ENCODE peak calls at places on chromosomes 13 and 19, in eight cellular contexts. One of them, this sample, is unnamed.

GRCh38 chr19:15124572-15125231 is 17.5 kb downstream of the SYDE1 start:
- DNase-seq in stimulated activated naive CD4-positive, alpha-beta T cell treated with Interleukin-2 at 50 U/mL for 16 hours: no peak
- DNase-seq in psoas muscle: no peak
- DNase-seq in stimulated activated CD8-positive, alpha-beta memory T cell treated with anti-CD3 and anti-CD28 coated beads, Interleukin-15, amount 100 ng/mL, for 48 hours: no peak
- DNase-seq in anterior cingulate cortex: no peak
- DNase-seq in uterus: no peak
- DNase-seq in gastrocnemius medialis: no peak
- DNase-seq in GM12892: peak; percentile 28
- DNase-seq in this sample: no peak

GRCh38 chr13:84896128-84896527 is 903.1 kb downstream of the SLITRK6 start:
- DNase-seq in stimulated activated naive CD4-positive, alpha-beta T cell treated with Interleukin-2 at 50 U/mL for 16 hours: no peak
- DNase-seq in psoas muscle: no peak
- DNase-seq in stimulated activated CD8-positive, alpha-beta memory T cell treated with anti-CD3 and anti-CD28 coated beads, Interleukin-15, amount 100 ng/mL, for 48 hours: no peak
- DNase-seq in anterior cingulate cortex: no peak
- DNase-seq in uterus: no peak
- DNase-seq in gastrocnemius medialis: no peak
- DNase-seq in GM12892: no peak
- DNase-seq in this sample: peak; percentile 1

GRCh38 chr13:57820924-57821323 is 189.4 kb downstream of the PCDH17 start:
- DNase-seq in stimulated activated naive CD4-positive, alpha-beta T cell treated with Interleukin-2 at 50 U/mL for 16 hours: no peak
- DNase-seq in psoas muscle: no peak
- DNase-seq in stimulated activated CD8-positive, alpha-beta memory T cell treated with anti-CD3 and anti-CD28 coated beads, Interleukin-15, amount 100 ng/mL, for 48 hours: no peak
- DNase-seq in anterior cingulate cortex: no peak
- DNase-seq in uterus: no peak
- DNase-seq in gastrocnemius medialis: no peak
- DNase-seq in GM12892: no peak
- DNase-seq in this sample: no peak

GRCh38 chr19:19368087-19368486 is 37.4 kb upstream of the GATAD2A start:
- DNase-seq in stimulated activated naive CD4-positive, alpha-beta T cell treated with Interleukin-2 at 50 U/mL for 16 hours: no peak
- DNase-seq in psoas muscle: no peak
- DNase-seq in stimulated activated CD8-positive, alpha-beta memory T cell treated with anti-CD3 and anti-CD28 coated beads, Interleukin-15, amount 100 ng/mL, for 48 hours: no peak
- DNase-seq in anterior cingulate cortex: no peak
- DNase-seq in uterus: no peak
- DNase-seq in gastrocnemius medialis: no peak
- DNase-seq in GM12892: no peak
- DNase-seq in this sample: no peak

GRCh38 chr13:112997188-112998135 is 28.4 kb downstream of the MCF2L start:
- DNase-seq in stimulated activated naive CD4-positive, alpha-beta T cell treated with Interleukin-2 at 50 U/mL for 16 hours: no peak
- DNase-seq in psoas muscle: no peak
- DNase-seq in stimulated activated CD8-positive, alpha-beta memory T cell treated with anti-CD3 and anti-CD28 coated beads, Interleukin-15, amount 100 ng/mL, for 48 hours: no peak
- DNase-seq in anterior cingulate cortex: no peak
- DNase-seq in uterus: no peak
- DNase-seq in gastrocnemius medialis: no peak
- DNase-seq in GM12892: no peak
- DNase-seq in this sample: no peak

GRCh38 chr19:41530761-41531301 is 45.1 kb upstream of the CEACAM21 start:
- DNase-seq in stimulated activated naive CD4-positive, alpha-beta T cell treated with Interleukin-2 at 50 U/mL for 16 hours: no peak
- DNase-seq in psoas muscle: no peak
- DNase-seq in stimulated activated CD8-positive, alpha-beta memory T cell treated with anti-CD3 and anti-CD28 coated beads, Interleukin-15, amount 100 ng/mL, for 48 hours: no peak
- DNase-seq in anterior cingulate cortex: no peak
- DNase-seq in uterus: no peak
- DNase-seq in gastrocnemius medialis: peak; percentile 24
- DNase-seq in GM12892: no peak
- DNase-seq in this sample: no peak

GRCh38 chr19:35712529-35712909 is 5.3 kb upstream of the KMT2B start:
- DNase-seq in stimulated activated naive CD4-positive, alpha-beta T cell treated with Interleukin-2 at 50 U/mL for 16 hours: peak; percentile 49
- DNase-seq in psoas muscle: no peak
- DNase-seq in stimulated activated CD8-positive, alpha-beta memory T cell treated with anti-CD3 and anti-CD28 coated beads, Interleukin-15, amount 100 ng/mL, for 48 hours: peak; percentile 62
- DNase-seq in anterior cingulate cortex: no peak
- DNase-seq in uterus: no peak
- DNase-seq in gastrocnemius medialis: no peak
- DNase-seq in GM12892: no peak
- DNase-seq in this sample: no peak

GRCh38 chr13:113357529-113357928 is 6.4 kb downstream of the GRTP1 start:
- DNase-seq in stimulated activated naive CD4-positive, alpha-beta T cell treated with Interleukin-2 at 50 U/mL for 16 hours: no peak
- DNase-seq in psoas muscle: no peak
- DNase-seq in stimulated activated CD8-positive, alpha-beta memory T cell treated with anti-CD3 and anti-CD28 coated beads, Interleukin-15, amount 100 ng/mL, for 48 hours: no peak
- DNase-seq in anterior cingulate cortex: no peak
- DNase-seq in uterus: no peak
- DNase-seq in gastrocnemius medialis: peak; percentile 1
- DNase-seq in GM12892: no peak
- DNase-seq in this sample: no peak

GRCh38 chr19:5585461-5586299 is 17.9 kb upstream of the TINCR start:
- DNase-seq in stimulated activated naive CD4-positive, alpha-beta T cell treated with Interleukin-2 at 50 U/mL for 16 hours: peak; percentile 28
- DNase-seq in psoas muscle: no peak
- DNase-seq in stimulated activated CD8-positive, alpha-beta memory T cell treated with anti-CD3 and anti-CD28 coated beads, Interleukin-15, amount 100 ng/mL, for 48 hours: peak; percentile 40
- DNase-seq in anterior cingulate cortex: peak; percentile 39
- DNase-seq in uterus: no peak
- DNase-seq in gastrocnemius medialis: no peak
- DNase-seq in GM12892: no peak
- DNase-seq in this sample: no peak

GRCh38 chr19:18167975-18168645 is 5.5 kb upstream of the IFI30 start:
- DNase-seq in stimulated activated naive CD4-positive, alpha-beta T cell treated with Interleukin-2 at 50 U/mL for 16 hours: peak; percentile 43
- DNase-seq in psoas muscle: no peak
- DNase-seq in stimulated activated CD8-positive, alpha-beta memory T cell treated with anti-CD3 and anti-CD28 coated beads, Interleukin-15, amount 100 ng/mL, for 48 hours: no peak
- DNase-seq in anterior cingulate cortex: no peak
- DNase-seq in uterus: no peak
- DNase-seq in gastrocnemius medialis: peak; percentile 23
- DNase-seq in GM12892: peak; percentile 92
- DNase-seq in this sample: peak; percentile 95

GRCh38 chr19:7242601-7243258 is 51.5 kb downstream of the INSR start:
- DNase-seq in stimulated activated naive CD4-positive, alpha-beta T cell treated with Interleukin-2 at 50 U/mL for 16 hours: no peak
- DNase-seq in psoas muscle: no peak
- DNase-seq in stimulated activated CD8-positive, alpha-beta memory T cell treated with anti-CD3 and anti-CD28 coated beads, Interleukin-15, amount 100 ng/mL, for 48 hours: no peak
- DNase-seq in anterior cingulate cortex: no peak
- DNase-seq in uterus: peak; percentile 79
- DNase-seq in gastrocnemius medialis: no peak
- DNase-seq in GM12892: no peak
- DNase-seq in this sample: no peak

GRCh38 chr19:40803857-40804782 is 5.1 kb downstream of the EGLN2 start:
- DNase-seq in stimulated activated naive CD4-positive, alpha-beta T cell treated with Interleukin-2 at 50 U/mL for 16 hours: peak; percentile 35
- DNase-seq in psoas muscle: no peak
- DNase-seq in stimulated activated CD8-positive, alpha-beta memory T cell treated with anti-CD3 and anti-CD28 coated beads, Interleukin-15, amount 100 ng/mL, for 48 hours: peak; percentile 44
- DNase-seq in anterior cingulate cortex: no peak
- DNase-seq in uterus: peak; percentile 51
- DNase-seq in gastrocnemius medialis: peak; percentile 48
- DNase-seq in GM12892: no peak
- DNase-seq in this sample: peak; percentile 32

GRCh38 chr19:17829855-17830566 is 8.7 kb upstream of the INSL3 start:
- DNase-seq in stimulated activated naive CD4-positive, alpha-beta T cell treated with Interleukin-2 at 50 U/mL for 16 hours: no peak
- DNase-seq in psoas muscle: no peak
- DNase-seq in stimulated activated CD8-positive, alpha-beta memory T cell treated with anti-CD3 and anti-CD28 coated beads, Interleukin-15, amount 100 ng/mL, for 48 hours: no peak
- DNase-seq in anterior cingulate cortex: peak; percentile 39
- DNase-seq in uterus: no peak
- DNase-seq in gastrocnemius medialis: no peak
- DNase-seq in GM12892: no peak
- DNase-seq in this sample: no peak

GRCh38 chr19:16496613-16496983 is 404 bp downstream of the C19orf44 start:
- DNase-seq in stimulated activated naive CD4-positive, alpha-beta T cell treated with Interleukin-2 at 50 U/mL for 16 hours: no peak
- DNase-seq in psoas muscle: peak; percentile 63
- DNase-seq in stimulated activated CD8-positive, alpha-beta memory T cell treated with anti-CD3 and anti-CD28 coated beads, Interleukin-15, amount 100 ng/mL, for 48 hours: no peak
- DNase-seq in anterior cingulate cortex: peak; percentile 31
- DNase-seq in uterus: peak; percentile 59
- DNase-seq in gastrocnemius medialis: peak; percentile 72
- DNase-seq in GM12892: no peak
- DNase-seq in this sample: no peak

GRCh38 chr13:112697756-112698655 is 8.2 kb downstream of the ATP11A start:
- DNase-seq in stimulated activated naive CD4-positive, alpha-beta T cell treated with Interleukin-2 at 50 U/mL for 16 hours: no peak
- DNase-seq in psoas muscle: no peak
- DNase-seq in stimulated activated CD8-positive, alpha-beta memory T cell treated with anti-CD3 and anti-CD28 coated beads, Interleukin-15, amount 100 ng/mL, for 48 hours: no peak
- DNase-seq in anterior cingulate cortex: no peak
- DNase-seq in uterus: no peak
- DNase-seq in gastrocnemius medialis: no peak
- DNase-seq in GM12892: no peak
- DNase-seq in this sample: no peak

GRCh38 chr19:7505288-7505681 is 10.6 kb upstream of the ZNF358 start:
- DNase-seq in stimulated activated naive CD4-positive, alpha-beta T cell treated with Interleukin-2 at 50 U/mL for 16 hours: no peak
- DNase-seq in psoas muscle: no peak
- DNase-seq in stimulated activated CD8-positive, alpha-beta memory T cell treated with anti-CD3 and anti-CD28 coated beads, Interleukin-15, amount 100 ng/mL, for 48 hours: no peak
- DNase-seq in anterior cingulate cortex: no peak
- DNase-seq in uterus: no peak
- DNase-seq in gastrocnemius medialis: no peak
- DNase-seq in GM12892: no peak
- DNase-seq in this sample: no peak

GRCh38 chr13:26476744-26477129 is 80.7 kb upstream of the WASF3 start:
- DNase-seq in stimulated activated naive CD4-positive, alpha-beta T cell treated with Interleukin-2 at 50 U/mL for 16 hours: no peak
- DNase-seq in psoas muscle: no peak
- DNase-seq in stimulated activated CD8-positive, alpha-beta memory T cell treated with anti-CD3 and anti-CD28 coated beads, Interleukin-15, amount 100 ng/mL, for 48 hours: no peak
- DNase-seq in anterior cingulate cortex: no peak
- DNase-seq in uterus: no peak
- DNase-seq in gastrocnemius medialis: no peak
- DNase-seq in GM12892: no peak
- DNase-seq in this sample: no peak

GRCh38 chr19:3547301-3547731 is 8.3 kb downstream of the TEKTIP1 start:
- DNase-seq in stimulated activated naive CD4-positive, alpha-beta T cell treated with Interleukin-2 at 50 U/mL for 16 hours: peak; percentile 12
- DNase-seq in psoas muscle: no peak
- DNase-seq in stimulated activated CD8-positive, alpha-beta memory T cell treated with anti-CD3 and anti-CD28 coated beads, Interleukin-15, amount 100 ng/mL, for 48 hours: no peak
- DNase-seq in anterior cingulate cortex: no peak
- DNase-seq in uterus: no peak
- DNase-seq in gastrocnemius medialis: no peak
- DNase-seq in GM12892: no peak
- DNase-seq in this sample: no peak

GRCh38 chr19:31054430-31054829 is 294.8 kb downstream of the TSHZ3 start:
- DNase-seq in stimulated activated naive CD4-positive, alpha-beta T cell treated with Interleukin-2 at 50 U/mL for 16 hours: peak; percentile 8
- DNase-seq in psoas muscle: no peak
- DNase-seq in stimulated activated CD8-positive, alpha-beta memory T cell treated with anti-CD3 and anti-CD28 coated beads, Interleukin-15, amount 100 ng/mL, for 48 hours: peak; percentile 19
- DNase-seq in anterior cingulate cortex: no peak
- DNase-seq in uterus: no peak
- DNase-seq in gastrocnemius medialis: no peak
- DNase-seq in GM12892: no peak
- DNase-seq in this sample: no peak

GRCh38 chr19:1527650-1528309 is 3.9 kb downstream of the PLK5 start:
- DNase-seq in stimulated activated naive CD4-positive, alpha-beta T cell treated with Interleukin-2 at 50 U/mL for 16 hours: no peak
- DNase-seq in psoas muscle: no peak
- DNase-seq in stimulated activated CD8-positive, alpha-beta memory T cell treated with anti-CD3 and anti-CD28 coated beads, Interleukin-15, amount 100 ng/mL, for 48 hours: no peak
- DNase-seq in anterior cingulate cortex: no peak
- DNase-seq in uterus: no peak
- DNase-seq in gastrocnemius medialis: no peak
- DNase-seq in GM12892: no peak
- DNase-seq in this sample: no peak

GRCh38 chr19:40270362-40271089 is 14.6 kb downstream of the AKT2 start:
- DNase-seq in stimulated activated naive CD4-positive, alpha-beta T cell treated with Interleukin-2 at 50 U/mL for 16 hours: no peak
- DNase-seq in psoas muscle: no peak
- DNase-seq in stimulated activated CD8-positive, alpha-beta memory T cell treated with anti-CD3 and anti-CD28 coated beads, Interleukin-15, amount 100 ng/mL, for 48 hours: no peak
- DNase-seq in anterior cingulate cortex: peak; percentile 46
- DNase-seq in uterus: no peak
- DNase-seq in gastrocnemius medialis: no peak
- DNase-seq in GM12892: no peak
- DNase-seq in this sample: no peak

GRCh38 chr13:80783926-80784325 is 443.0 kb upstream of the SPRY2 start:
- DNase-seq in stimulated activated naive CD4-positive, alpha-beta T cell treated with Interleukin-2 at 50 U/mL for 16 hours: no peak
- DNase-seq in psoas muscle: no peak
- DNase-seq in stimulated activated CD8-positive, alpha-beta memory T cell treated with anti-CD3 and anti-CD28 coated beads, Interleukin-15, amount 100 ng/mL, for 48 hours: no peak
- DNase-seq in anterior cingulate cortex: no peak
- DNase-seq in uterus: no peak
- DNase-seq in gastrocnemius medialis: no peak
- DNase-seq in GM12892: no peak
- DNase-seq in this sample: no peak

GRCh38 chr13:98749501-98749900 is 3.0 kb downstream of the SLC15A1 start:
- DNase-seq in stimulated activated naive CD4-positive, alpha-beta T cell treated with Interleukin-2 at 50 U/mL for 16 hours: no peak
- DNase-seq in psoas muscle: no peak
- DNase-seq in stimulated activated CD8-positive, alpha-beta memory T cell treated with anti-CD3 and anti-CD28 coated beads, Interleukin-15, amount 100 ng/mL, for 48 hours: no peak
- DNase-seq in anterior cingulate cortex: no peak
- DNase-seq in uterus: no peak
- DNase-seq in gastrocnemius medialis: no peak
- DNase-seq in GM12892: no peak
- DNase-seq in this sample: no peak

GRCh38 chr19:57362997-57363705 is at the start of the genes TRAPPC2B and ZNF547:
- DNase-seq in stimulated activated naive CD4-positive, alpha-beta T cell treated with Interleukin-2 at 50 U/mL for 16 hours: peak; percentile 97
- DNase-seq in psoas muscle: peak; percentile 99
- DNase-seq in stimulated activated CD8-positive, alpha-beta memory T cell treated with anti-CD3 and anti-CD28 coated beads, Interleukin-15, amount 100 ng/mL, for 48 hours: peak; percentile 96
- DNase-seq in anterior cingulate cortex: peak; percentile 98
- DNase-seq in uterus: peak; percentile 97
- DNase-seq in gastrocnemius medialis: peak; percentile 100
- DNase-seq in GM12892: peak; percentile 81
- DNase-seq in this sample: peak; percentile 76

GRCh38 chr19:2476451-2477140 is 669 bp downstream of the GADD45B start:
- DNase-seq in stimulated activated naive CD4-positive, alpha-beta T cell treated with Interleukin-2 at 50 U/mL for 16 hours: peak; percentile 81
- DNase-seq in psoas muscle: peak; percentile 61
- DNase-seq in stimulated activated CD8-positive, alpha-beta memory T cell treated with anti-CD3 and anti-CD28 coated beads, Interleukin-15, amount 100 ng/mL, for 48 hours: peak; percentile 77
- DNase-seq in anterior cingulate cortex: peak; percentile 62
- DNase-seq in uterus: peak; percentile 50
- DNase-seq in gastrocnemius medialis: peak; percentile 36
- DNase-seq in GM12892: no peak
- DNase-seq in this sample: no peak

GRCh38 chr13:25190256-25190655 is 18.2 kb upstream of the AMER2 start:
- DNase-seq in stimulated activated naive CD4-positive, alpha-beta T cell treated with Interleukin-2 at 50 U/mL for 16 hours: no peak
- DNase-seq in psoas muscle: no peak
- DNase-seq in stimulated activated CD8-positive, alpha-beta memory T cell treated with anti-CD3 and anti-CD28 coated beads, Interleukin-15, amount 100 ng/mL, for 48 hours: no peak
- DNase-seq in anterior cingulate cortex: no peak
- DNase-seq in uterus: no peak
- DNase-seq in gastrocnemius medialis: no peak
- DNase-seq in GM12892: no peak
- DNase-seq in this sample: no peak

GRCh38 chr19:39438270-39438934 is 2.7 kb upstream of the RPS16 start:
- DNase-seq in stimulated activated naive CD4-positive, alpha-beta T cell treated with Interleukin-2 at 50 U/mL for 16 hours: no peak
- DNase-seq in psoas muscle: no peak
- DNase-seq in stimulated activated CD8-positive, alpha-beta memory T cell treated with anti-CD3 and anti-CD28 coated beads, Interleukin-15, amount 100 ng/mL, for 48 hours: no peak
- DNase-seq in anterior cingulate cortex: no peak
- DNase-seq in uterus: no peak
- DNase-seq in gastrocnemius medialis: no peak
- DNase-seq in GM12892: no peak
- DNase-seq in this sample: no peak

GRCh38 chr19:11813801-11814706 is at the start of gene ZNF440:
- DNase-seq in stimulated activated naive CD4-positive, alpha-beta T cell treated with Interleukin-2 at 50 U/mL for 16 hours: peak; percentile 84
- DNase-seq in psoas muscle: peak; percentile 96
- DNase-seq in stimulated activated CD8-positive, alpha-beta memory T cell treated with anti-CD3 and anti-CD28 coated beads, Interleukin-15, amount 100 ng/mL, for 48 hours: peak; percentile 83
- DNase-seq in anterior cingulate cortex: peak; percentile 94
- DNase-seq in uterus: peak; percentile 92
- DNase-seq in gastrocnemius medialis: peak; percentile 93
- DNase-seq in GM12892: peak; percentile 93
- DNase-seq in this sample: peak; percentile 92